ENCODE peak calls at places on chromosome 21, in ten cellular contexts. A is right cardiac atrium; B is CD4-positive, alpha-beta memory T cell; Q is PC-3; D is A549; Y is transverse colon; G is brain microvascular endothelial cell; P is left ventricle myocardium inferior; R is tibial nerve; W is CD8-positive, alpha-beta memory T cell. Z is an unnamed sample.

GRCh38 chr21:32597205-32597604 is 11.9 kb upstream of the TCP10L start:
- DNase-seq in A (no peak), B (no peak), Q (peak; percentile 98), D (peak; percentile 56), Y (no peak), G (peak; percentile 81), P (no peak), R (no peak), W (no peak), Z (no peak)

GRCh38 chr21:32316363-32317215 is 17.9 kb downstream of the MRAP start:
- DNase-seq in A (no peak), B (no peak), Q (no peak), D (no peak), Y (no peak), G (no peak), P (no peak), R (no peak), W (no peak), Z (no peak)

GRCh38 chr21:25639922-25640670 is 1.0 kb downstream of the JAM2 start:
- DNase-seq in A (peak; percentile 79), B (no peak), Q (no peak), D (no peak), Y (no peak), G (no peak), P (peak; percentile 38), R (peak; percentile 25), W (no peak), Z (peak; percentile 20)

GRCh38 chr21:31644648-31645047 is 14.8 kb upstream of the SOD1 start:
- DNase-seq in A (no peak), B (no peak), Q (no peak), D (no peak), Y (peak; percentile 31), G (no peak), P (no peak), R (no peak), W (no peak), Z (no peak)

GRCh38 chr21:17780539-17780938 is 38.6 kb downstream of the C21orf91 start:
- DNase-seq in A (no peak), B (peak; percentile 91), Q (no peak), D (no peak), Y (peak; percentile 22), G (no peak), P (no peak), R (no peak), W (peak; percentile 75), Z (no peak)

GRCh38 chr21:32257952-32258785 is 20.7 kb downstream of the MIS18A start:
- DNase-seq in A (peak; percentile 70), B (no peak), Q (peak; percentile 89), D (peak; percentile 70), Y (peak; percentile 69), G (peak; percentile 80), P (peak; percentile 58), R (peak; percentile 75), W (no peak), Z (peak; percentile 6)

GRCh38 chr21:21688877-21689276 is 690.7 kb downstream of the NCAM2 start:
- DNase-seq in A (no peak), B (no peak), Q (peak; percentile 46), D (no peak), Y (no peak), G (no peak), P (no peak), R (no peak), W (no peak), Z (no peak)

GRCh38 chr21:25563399-25564116 is 43.7 kb downstream of the MRPL39 start:
- DNase-seq in A (no peak), B (peak; percentile 63), Q (no peak), D (no peak), Y (peak; percentile 30), G (no peak), P (no peak), R (no peak), W (peak; percentile 54), Z (no peak)

GRCh38 chr21:25107708-25108107 is 499.6 kb downstream of the MRPL39 start:
- DNase-seq in A (no peak), B (no peak), Q (peak; percentile 73), D (no peak), Y (no peak), G (peak; percentile 62), P (no peak), R (no peak), W (no peak), Z (no peak)

GRCh38 chr21:14657241-14658008 is 111.3 kb upstream of the SAMSN1 start:
- DNase-seq in A (no peak), B (no peak), Q (no peak), D (no peak), Y (no peak), G (no peak), P (no peak), R (no peak), W (no peak), Z (no peak)

GRCh38 chr21:32585970-32586369 is 647 bp upstream of the TCP10L start:
- DNase-seq in A (no peak), B (no peak), Q (no peak), D (no peak), Y (no peak), G (no peak), P (no peak), R (no peak), W (no peak), Z (no peak)

GRCh38 chr21:43825936-43826622 is 36.7 kb downstream of the RRP1 start:
- DNase-seq in A (peak; percentile 53), B (no peak), Q (peak; percentile 43), D (peak; percentile 13), Y (no peak), G (no peak), P (no peak), R (no peak), W (peak; percentile 35), Z (no peak)

GRCh38 chr21:28439852-28440251 is 552.8 kb downstream of the LTN1 start:
- DNase-seq in A (no peak), B (no peak), Q (no peak), D (no peak), Y (no peak), G (no peak), P (no peak), R (no peak), W (no peak), Z (no peak)

GRCh38 chr21:17925000-17925610 is 105.9 kb upstream of the C21orf91 start:
- DNase-seq in A (no peak), B (peak; percentile 50), Q (peak; percentile 83), D (peak; percentile 30), Y (peak; percentile 42), G (peak; percentile 47), P (no peak), R (peak; percentile 66), W (peak; percentile 61), Z (no peak)

GRCh38 chr21:25742900-25743299 is 8.1 kb downstream of the GABPA start:
- DNase-seq in A (no peak), B (no peak), Q (no peak), D (no peak), Y (no peak), G (no peak), P (no peak), R (no peak), W (no peak), Z (no peak)

GRCh38 chr21:44947111-44947929 is 7.5 kb downstream of the SLX9 start:
- DNase-seq in A (peak; percentile 73), B (no peak), Q (peak; percentile 32), D (no peak), Y (no peak), G (no peak), P (peak; percentile 75), R (no peak), W (peak; percentile 37), Z (no peak)
- H3K27ac ChIP-seq in A (peak overlapping the region; percentile 6), B (no peak overlapping the region), Q (no peak overlapping the region), D (peak overlapping the region; percentile 88), Y (no peak overlapping the region), G (no peak overlapping the region), P (peak overlapping the region; percentile 91), R (no peak overlapping the region), W (no peak overlapping the region), Z (no peak overlapping the region)

DNA sequence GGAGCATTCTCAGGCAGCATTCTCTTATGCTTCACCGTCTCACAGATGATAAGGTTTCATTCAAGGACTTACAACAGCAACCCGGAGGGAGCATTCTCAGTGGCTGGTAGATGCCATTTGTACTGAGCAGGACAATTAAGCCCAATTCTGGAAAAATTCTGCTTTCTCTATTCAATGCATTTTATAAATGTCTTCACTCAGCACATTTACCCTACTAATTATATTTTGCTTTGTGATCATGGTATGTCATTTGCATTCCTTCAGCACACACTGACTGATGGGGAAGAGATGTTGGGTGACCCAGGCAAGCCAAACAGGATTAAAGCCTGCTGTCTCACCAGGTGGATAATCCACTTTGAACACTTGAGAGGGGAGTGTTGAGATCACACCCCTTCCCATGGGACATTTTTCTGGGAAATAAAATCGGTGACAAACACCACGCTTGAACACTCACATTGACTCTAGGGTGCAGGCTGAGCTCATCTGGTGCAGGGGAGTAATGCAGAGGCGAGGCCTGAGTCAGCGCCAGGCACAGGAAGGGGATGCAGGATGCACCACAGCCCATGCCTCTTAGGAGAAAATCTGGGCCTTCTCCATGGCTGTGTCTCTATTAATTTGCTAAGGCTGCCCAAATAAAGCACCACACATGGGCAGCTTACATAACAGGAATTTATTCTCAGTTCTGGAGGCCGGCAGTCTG is 114.0 kb downstream of the CLIC6 start:
- DNase-seq in A (no peak), B (no peak), Q (no peak), D (no peak), Y (no peak), G (peak; percentile 12), P (no peak), R (no peak), W (no peak), Z (peak; percentile 4)
- H3K27ac ChIP-seq in A (no peak overlapping the region), B (no peak overlapping the region), Q (no peak overlapping the region), D (no peak overlapping the region), Y (no peak overlapping the region), G (no peak overlapping the region), P (no peak overlapping the region), R (no peak overlapping the region), W (no peak overlapping the region), Z (no peak overlapping the region)

GRCh38 chr21:36291509-36291908 is 28.5 kb upstream of the MORC3 start:
- DNase-seq in A (no peak), B (no peak), Q (no peak), D (no peak), Y (no peak), G (no peak), P (no peak), R (no peak), W (no peak), Z (no peak)

DNA sequence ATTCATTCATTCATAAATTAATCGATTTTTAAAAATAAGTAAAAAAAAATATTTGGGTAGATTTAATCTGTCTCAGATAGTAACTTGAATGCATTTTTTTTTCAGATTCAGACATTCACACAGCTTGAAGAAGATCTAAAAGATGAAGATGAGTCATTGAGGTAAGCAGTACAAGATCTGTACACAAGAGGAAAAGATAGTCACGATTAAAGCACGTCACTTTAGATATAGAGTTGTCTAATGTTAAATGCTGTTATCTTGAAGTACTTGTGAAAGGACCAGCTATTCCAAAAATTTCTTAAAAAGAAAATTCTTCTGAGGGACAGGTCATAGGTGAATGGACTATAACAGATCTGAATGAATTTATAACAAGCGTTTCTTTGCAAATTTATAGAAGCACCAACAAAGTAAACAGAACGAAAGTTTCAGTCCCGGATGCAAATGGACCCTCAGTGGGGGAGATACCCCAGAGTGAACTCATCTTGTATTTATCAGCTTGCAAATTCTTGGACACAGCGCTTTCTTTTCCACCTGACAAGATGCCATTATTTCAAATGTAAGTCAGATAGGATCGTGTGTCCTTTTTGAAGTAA is 31.2 kb upstream of the MORC3 start:
- DNase-seq in A (no peak), B (no peak), Q (no peak), D (no peak), Y (no peak), G (no peak), P (no peak), R (no peak), W (no peak), Z (no peak)
- H3K27ac ChIP-seq in A (no peak overlapping the region), B (peak overlapping the region; percentile 77), Q (no peak overlapping the region), D (no peak overlapping the region), Y (peak overlapping the region; percentile 18), G (peak overlapping the region; percentile 56), P (no peak overlapping the region), R (no peak overlapping the region), W (no peak overlapping the region), Z (no peak overlapping the region)

GRCh38 chr21:46661211-46661625 is 25.7 kb downstream of the PRMT2 start:
- DNase-seq in A (peak; percentile 89), B (peak; percentile 55), Q (no peak), D (no peak), Y (peak; percentile 42), G (peak; percentile 60), P (peak; percentile 60), R (peak; percentile 23), W (peak; percentile 55), Z (peak; percentile 66)
- H3K27ac ChIP-seq in A (no peak overlapping the region), B (no peak overlapping the region), Q (no peak overlapping the region), D (no peak overlapping the region), Y (no peak overlapping the region), G (no peak overlapping the region), P (peak overlapping the region; percentile 31), R (peak overlapping the region; percentile 50), W (no peak overlapping the region), Z (no peak overlapping the region)

Z was measured in caudate nucleus.